ENCODE peak calls at places on chromosomes 12 and 14, in eight cellular contexts. K is AG10803, N is astrocyte of the spinal cord, D is AG04450, A is body of pancreas, B is chondrocyte, P is kidney epithelial cell, T is PC-3. L is an unnamed sample.
A peak's percentile ranks its signal among the peaks of the same experiment; 100 is the strongest.

GRCh38 chr14:103016071-103016470 is 41.3 kb downstream of the CDC42BPB start:
- DNase-seq in B (no peak), A (peak; percentile 37), D (no peak), T (no peak), N (no peak), P (no peak), K (no peak), L (no peak)

GRCh38 chr14:105086833-105087307 is 21.6 kb upstream of the GPR132 start:
- DNase-seq in D (no peak), T (peak; percentile 84), A (peak; percentile 77), P (no peak), K (peak; percentile 73), B (peak; percentile 96), N (peak; percentile 78), L (no peak)

GRCh38 chr12:43252585-43252984 is 299.4 kb downstream of the ADAMTS20 start:
- DNase-seq in N (no peak), B (no peak), D (no peak), T (no peak), A (no peak), K (no peak), P (no peak), L (no peak)

GRCh38 chr12:18250313-18250916 is 10.9 kb upstream of the PIK3C2G start:
- DNase-seq in B (no peak), N (peak; percentile 78), T (peak; percentile 75), D (peak; percentile 37), K (peak; percentile 78), P (peak; percentile 26), A (peak; percentile 14), L (peak; percentile 58)

GRCh38 chr14:81285250-81285649 is 64.5 kb upstream of the GTF2A1 start:
- DNase-seq in B (no peak), T (no peak), N (no peak), A (no peak), D (no peak), K (no peak), P (no peak), L (no peak)

GRCh38 chr12:12081836-12082497 is 11.2 kb downstream of the BCL2L14 start:
- DNase-seq in T (peak; percentile 52), N (peak; percentile 55), P (no peak), K (peak; percentile 58), D (no peak), B (no peak), A (no peak), L (peak; percentile 32)

GRCh38 chr12:19299765-19300164 is 139.5 kb upstream of the AEBP2 start:
- DNase-seq in N (peak; percentile 31), B (no peak), D (no peak), P (peak; percentile 47), T (peak; percentile 88), K (no peak), A (no peak), L (peak; percentile 63)

GRCh38 chr12:17369556-17369955 is 720.4 kb downstream of the RERGL start:
- DNase-seq in P (no peak), B (no peak), A (no peak), K (no peak), D (no peak), T (no peak), N (no peak), L (peak; percentile 2)

GRCh38 chr12:55982319-55982936 is 8.6 kb downstream of the RAB5B start:
- DNase-seq in N (no peak), T (no peak), P (peak; percentile 74), B (no peak), D (no peak), A (no peak), K (no peak), L (no peak)

GRCh38 chr12:120078868-120079267 is 37.7 kb downstream of the RAB35 start:
- DNase-seq in A (no peak), T (peak; percentile 47), D (no peak), N (no peak), K (no peak), B (no peak), P (no peak), L (no peak)

GRCh38 chr12:121861549-121862254 is 3.0 kb upstream of the HPD start:
- DNase-seq in N (peak; percentile 22), P (no peak), T (no peak), B (no peak), A (no peak), D (no peak), K (peak; percentile 18), L (no peak)

GRCh38 chr12:121800694-121801600 is 2.9 kb upstream of the SETD1B start:
- DNase-seq in P (no peak), K (peak; percentile 86), T (peak; percentile 71), N (peak; percentile 86), D (peak; percentile 62), B (no peak), A (peak; percentile 87), L (peak; percentile 59)

GRCh38 chr14:39108791-39109190 is 5.3 kb upstream of the GEMIN2 start:
- DNase-seq in P (no peak), K (no peak), A (no peak), D (no peak), T (no peak), N (no peak), B (no peak), L (no peak)

GRCh38 chr12:21371050-21371449 is 1.7 kb upstream of the IAPP start:
- DNase-seq in A (no peak), K (no peak), N (no peak), T (no peak), D (no peak), B (no peak), P (no peak), L (no peak)
- TF ChIP-seq CTCF in A (no peak), K (no peak), N (no peak), T (no peak), D (no peak), B (no peak), P (no peak), L (no peak)

GRCh38 chr14:106436310-106436905 is 910.0 kb downstream of the TMEM121 start:
- DNase-seq in D (no peak), P (no peak), K (no peak), T (no peak), A (peak; percentile 20), B (no peak), N (no peak), L (no peak)
- TF ChIP-seq CTCF in D (no peak), P (peak; percentile 9), K (peak; percentile 5), T (no peak), A (peak; percentile 45), B (no peak), N (peak; percentile 23), L (no peak)

DNA sequence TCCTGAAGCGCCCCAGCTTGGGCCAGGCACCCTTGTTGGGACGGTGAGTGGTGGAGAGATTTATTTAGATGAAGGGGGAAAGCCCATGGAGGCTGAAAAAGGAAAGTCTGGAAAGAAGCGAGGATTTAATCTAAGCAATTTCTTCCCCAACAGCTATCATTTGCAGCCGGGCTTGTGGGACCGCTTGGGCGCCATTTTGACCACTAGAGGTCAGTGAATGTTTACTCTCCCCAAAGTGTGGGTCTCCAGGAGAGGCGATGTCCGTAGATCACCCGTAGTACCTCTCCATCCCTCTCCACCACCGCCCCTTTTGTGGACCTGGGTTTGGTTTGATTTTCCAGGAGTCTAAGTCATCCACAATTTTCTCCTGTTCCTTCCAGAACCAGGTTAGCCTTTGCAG is 91.2 kb upstream of the PARP11 start:
- DNase-seq in K (no peak), B (no peak), N (no peak), D (no peak), A (no peak), P (no peak), T (no peak), L (no peak)
- TF ChIP-seq CTCF in K (peak; percentile 16), B (peak; percentile 21), N (no peak), D (peak; percentile 14), A (peak; percentile 30), P (peak; percentile 16), T (peak; percentile 28), L (peak; percentile 44)

DNA sequence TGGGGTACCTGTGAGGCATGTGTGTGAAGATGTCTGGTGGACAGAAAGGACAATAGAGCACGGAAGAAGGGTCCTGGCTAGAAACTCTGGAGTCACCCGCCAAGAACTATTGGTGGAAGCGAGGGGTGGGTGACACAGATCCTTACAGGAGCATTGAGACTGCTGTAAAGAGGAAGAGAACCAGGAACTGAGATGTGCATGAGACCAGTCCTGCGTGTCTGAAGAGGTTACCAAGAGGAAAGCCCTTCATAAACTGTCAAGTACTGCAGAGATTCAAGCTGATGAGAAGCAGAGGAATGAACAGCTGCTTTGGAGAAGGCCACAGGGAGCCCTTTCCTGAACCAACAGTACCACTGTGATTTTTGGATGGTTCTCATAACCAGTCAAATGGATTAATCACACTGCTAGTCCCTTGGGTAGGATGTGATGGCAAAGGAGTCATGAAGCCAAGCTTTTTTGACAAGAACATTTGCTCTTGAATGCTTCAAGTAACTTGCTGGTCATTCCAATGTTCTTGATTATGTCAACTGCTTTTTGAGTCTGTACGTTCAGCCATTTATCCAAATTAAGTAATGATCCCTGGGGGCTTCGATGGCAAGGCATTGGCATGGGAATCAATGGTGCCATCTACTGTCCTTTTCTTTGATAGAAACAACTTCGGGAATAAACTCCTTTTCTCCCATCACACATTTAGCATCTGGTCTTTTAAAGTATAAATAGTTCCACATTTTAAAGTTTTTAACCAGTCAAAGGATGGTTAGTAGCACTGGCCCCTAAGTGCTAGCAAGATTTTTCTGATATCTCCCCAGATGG is 42.9 kb downstream of the GPR135 start:
- DNase-seq in B (no peak), A (no peak), N (no peak), D (no peak), T (peak; percentile 62), P (no peak), K (no peak), L (no peak)
- TF ChIP-seq CTCF in B (peak; percentile 68), A (no peak), N (peak; percentile 18), D (no peak), T (peak; percentile 97), P (no peak), K (no peak), L (peak; percentile 63)

GRCh38 chr14:93953263-93953662 is 23.1 kb downstream of the ASB2 start:
- DNase-seq in A (no peak), D (no peak), P (no peak), K (no peak), B (no peak), N (no peak), T (no peak), L (no peak)
- TF ChIP-seq CTCF in A (no peak), D (no peak), P (no peak), K (no peak), B (peak; percentile 8), N (no peak), T (no peak), L (no peak)

GRCh38 chr14:100746326-100746725 is 19.6 kb downstream of the DLK1 start:
- DNase-seq in B (no peak), D (no peak), A (no peak), P (no peak), T (no peak), K (no peak), N (no peak), L (no peak)

GRCh38 chr14:100748944-100749343 is 22.3 kb downstream of the DLK1 start:
- DNase-seq in N (no peak), T (no peak), K (no peak), P (no peak), B (peak; percentile 55), D (no peak), A (no peak), L (no peak)

GRCh38 chr14:100748403-100748802 is 21.7 kb downstream of the DLK1 start:
- DNase-seq in B (peak; percentile 30), T (no peak), A (no peak), N (no peak), P (no peak), K (no peak), D (no peak), L (no peak)

GRCh38 chr14:100747736-100748135 is 21.0 kb downstream of the DLK1 start:
- DNase-seq in P (no peak), K (no peak), N (no peak), D (no peak), B (peak; percentile 27), T (no peak), A (no peak), L (no peak)

GRCh38 chr14:100747021-100747586 is 20.4 kb downstream of the DLK1 start:
- DNase-seq in T (peak; percentile 95), D (peak; percentile 68), P (peak; percentile 98), N (peak; percentile 84), A (no peak), K (peak; percentile 98), B (peak; percentile 28), L (peak; percentile 99)
- TF ChIP-seq CTCF in T (peak; percentile 38), D (peak; percentile 13), P (no peak), N (no peak), A (no peak), K (no peak), B (no peak), L (peak; percentile 66)